ENCODE peak calls at places on chromosomes 12 and 14, in four cellular contexts. One of them, this sample, is unnamed.
A peak's percentile ranks its signal among the peaks of the same experiment; 100 is the strongest.

GRCh38 chr14:96037891-96038557 is 1.1 kb upstream of the C14orf132 start:
- DNase-seq in stimulated activated CD4-positive, alpha-beta T cell treated with anti-CD3 and anti-CD28 coated beads, Interleukin-15, amount 100 ng/mL, for 24 hours: no peak
- DNase-seq in fibroblast of mammary gland: peak; percentile 53
- DNase-seq in activated T-helper 1 cell treated with anti-CD3 and anti-CD28 coated beads, Interleukin-12 subunit alpha, Interleukin-12 subunit beta, Interleukin-2, Interleukin-4 antibody, amounts not matched to agents 30 ng/mL and 10 ng/mL and 1 ng/mL, durations not matched to agents 14 hours and 24 hours and 36 hours: no peak
- DNase-seq in this sample: peak; percentile 29

GRCh38 chr12:6444031-6444430 is 724 bp upstream of the CD27 start:
- DNase-seq in stimulated activated CD4-positive, alpha-beta T cell treated with anti-CD3 and anti-CD28 coated beads, Interleukin-15, amount 100 ng/mL, for 24 hours: peak; percentile 47
- DNase-seq in fibroblast of mammary gland: no peak
- DNase-seq in activated T-helper 1 cell treated with anti-CD3 and anti-CD28 coated beads, Interleukin-12 subunit alpha, Interleukin-12 subunit beta, Interleukin-2, Interleukin-4 antibody, amounts not matched to agents 30 ng/mL and 10 ng/mL and 1 ng/mL, durations not matched to agents 14 hours and 24 hours and 36 hours: no peak
- DNase-seq in this sample: no peak

GRCh38 chr12:48276621-48277020 is 73.5 kb upstream of the OR10AD1 start:
- DNase-seq in stimulated activated CD4-positive, alpha-beta T cell treated with anti-CD3 and anti-CD28 coated beads, Interleukin-15, amount 100 ng/mL, for 24 hours: no peak
- DNase-seq in fibroblast of mammary gland: no peak
- DNase-seq in activated T-helper 1 cell treated with anti-CD3 and anti-CD28 coated beads, Interleukin-12 subunit alpha, Interleukin-12 subunit beta, Interleukin-2, Interleukin-4 antibody, amounts not matched to agents 30 ng/mL and 10 ng/mL and 1 ng/mL, durations not matched to agents 14 hours and 24 hours and 36 hours: no peak
- DNase-seq in this sample: no peak

GRCh38 chr12:41795066-41795465 is 349.6 kb downstream of the GXYLT1 start:
- DNase-seq in stimulated activated CD4-positive, alpha-beta T cell treated with anti-CD3 and anti-CD28 coated beads, Interleukin-15, amount 100 ng/mL, for 24 hours: no peak
- DNase-seq in fibroblast of mammary gland: no peak
- DNase-seq in activated T-helper 1 cell treated with anti-CD3 and anti-CD28 coated beads, Interleukin-12 subunit alpha, Interleukin-12 subunit beta, Interleukin-2, Interleukin-4 antibody, amounts not matched to agents 30 ng/mL and 10 ng/mL and 1 ng/mL, durations not matched to agents 14 hours and 24 hours and 36 hours: no peak
- DNase-seq in this sample: no peak

GRCh38 chr12:117347588-117347987 is 13.8 kb downstream of the NOS1 start:
- DNase-seq in stimulated activated CD4-positive, alpha-beta T cell treated with anti-CD3 and anti-CD28 coated beads, Interleukin-15, amount 100 ng/mL, for 24 hours: no peak
- DNase-seq in fibroblast of mammary gland: no peak
- DNase-seq in activated T-helper 1 cell treated with anti-CD3 and anti-CD28 coated beads, Interleukin-12 subunit alpha, Interleukin-12 subunit beta, Interleukin-2, Interleukin-4 antibody, amounts not matched to agents 30 ng/mL and 10 ng/mL and 1 ng/mL, durations not matched to agents 14 hours and 24 hours and 36 hours: no peak
- DNase-seq in this sample: no peak

GRCh38 chr12:39043425-39043824 is 138.0 kb upstream of the CPNE8 start:
- DNase-seq in stimulated activated CD4-positive, alpha-beta T cell treated with anti-CD3 and anti-CD28 coated beads, Interleukin-15, amount 100 ng/mL, for 24 hours: no peak
- DNase-seq in fibroblast of mammary gland: no peak
- DNase-seq in activated T-helper 1 cell treated with anti-CD3 and anti-CD28 coated beads, Interleukin-12 subunit alpha, Interleukin-12 subunit beta, Interleukin-2, Interleukin-4 antibody, amounts not matched to agents 30 ng/mL and 10 ng/mL and 1 ng/mL, durations not matched to agents 14 hours and 24 hours and 36 hours: no peak
- DNase-seq in this sample: no peak

GRCh38 chr12:46400406-46400805 is 27.8 kb upstream of the SLC38A2 start:
- DNase-seq in stimulated activated CD4-positive, alpha-beta T cell treated with anti-CD3 and anti-CD28 coated beads, Interleukin-15, amount 100 ng/mL, for 24 hours: no peak
- DNase-seq in fibroblast of mammary gland: peak; percentile 90
- DNase-seq in activated T-helper 1 cell treated with anti-CD3 and anti-CD28 coated beads, Interleukin-12 subunit alpha, Interleukin-12 subunit beta, Interleukin-2, Interleukin-4 antibody, amounts not matched to agents 30 ng/mL and 10 ng/mL and 1 ng/mL, durations not matched to agents 14 hours and 24 hours and 36 hours: no peak
- DNase-seq in this sample: peak; percentile 78

GRCh38 chr14:85471156-85471555 is 58.8 kb upstream of the FLRT2 start:
- DNase-seq in stimulated activated CD4-positive, alpha-beta T cell treated with anti-CD3 and anti-CD28 coated beads, Interleukin-15, amount 100 ng/mL, for 24 hours: no peak
- DNase-seq in fibroblast of mammary gland: peak; percentile 50
- DNase-seq in activated T-helper 1 cell treated with anti-CD3 and anti-CD28 coated beads, Interleukin-12 subunit alpha, Interleukin-12 subunit beta, Interleukin-2, Interleukin-4 antibody, amounts not matched to agents 30 ng/mL and 10 ng/mL and 1 ng/mL, durations not matched to agents 14 hours and 24 hours and 36 hours: no peak
- DNase-seq in this sample: peak; percentile 22

GRCh38 chr12:118536306-118536900 is 160.0 kb downstream of the SUDS3 start:
- DNase-seq in stimulated activated CD4-positive, alpha-beta T cell treated with anti-CD3 and anti-CD28 coated beads, Interleukin-15, amount 100 ng/mL, for 24 hours: no peak
- DNase-seq in fibroblast of mammary gland: no peak
- DNase-seq in activated T-helper 1 cell treated with anti-CD3 and anti-CD28 coated beads, Interleukin-12 subunit alpha, Interleukin-12 subunit beta, Interleukin-2, Interleukin-4 antibody, amounts not matched to agents 30 ng/mL and 10 ng/mL and 1 ng/mL, durations not matched to agents 14 hours and 24 hours and 36 hours: no peak
- DNase-seq in this sample: no peak

GRCh38 chr14:55221186-55221585 is 29.8 kb upstream of the DLGAP5 start:
- DNase-seq in stimulated activated CD4-positive, alpha-beta T cell treated with anti-CD3 and anti-CD28 coated beads, Interleukin-15, amount 100 ng/mL, for 24 hours: no peak
- DNase-seq in fibroblast of mammary gland: peak; percentile 81
- DNase-seq in activated T-helper 1 cell treated with anti-CD3 and anti-CD28 coated beads, Interleukin-12 subunit alpha, Interleukin-12 subunit beta, Interleukin-2, Interleukin-4 antibody, amounts not matched to agents 30 ng/mL and 10 ng/mL and 1 ng/mL, durations not matched to agents 14 hours and 24 hours and 36 hours: no peak
- DNase-seq in this sample: peak; percentile 83

GRCh38 chr14:53367631-53368030 is 214.5 kb upstream of the DDHD1 start:
- DNase-seq in stimulated activated CD4-positive, alpha-beta T cell treated with anti-CD3 and anti-CD28 coated beads, Interleukin-15, amount 100 ng/mL, for 24 hours: no peak
- DNase-seq in fibroblast of mammary gland: peak; percentile 92
- DNase-seq in activated T-helper 1 cell treated with anti-CD3 and anti-CD28 coated beads, Interleukin-12 subunit alpha, Interleukin-12 subunit beta, Interleukin-2, Interleukin-4 antibody, amounts not matched to agents 30 ng/mL and 10 ng/mL and 1 ng/mL, durations not matched to agents 14 hours and 24 hours and 36 hours: no peak
- DNase-seq in this sample: peak; percentile 15

GRCh38 chr14:100213956-100214767 is 24.8 kb upstream of the YY1 start:
- DNase-seq in stimulated activated CD4-positive, alpha-beta T cell treated with anti-CD3 and anti-CD28 coated beads, Interleukin-15, amount 100 ng/mL, for 24 hours: peak; percentile 97
- DNase-seq in fibroblast of mammary gland: peak; percentile 38
- DNase-seq in activated T-helper 1 cell treated with anti-CD3 and anti-CD28 coated beads, Interleukin-12 subunit alpha, Interleukin-12 subunit beta, Interleukin-2, Interleukin-4 antibody, amounts not matched to agents 30 ng/mL and 10 ng/mL and 1 ng/mL, durations not matched to agents 14 hours and 24 hours and 36 hours: peak; percentile 88
- DNase-seq in this sample: peak; percentile 53

GRCh38 chr14:32011225-32011624 is 65.9 kb upstream of the ARHGAP5 start:
- DNase-seq in stimulated activated CD4-positive, alpha-beta T cell treated with anti-CD3 and anti-CD28 coated beads, Interleukin-15, amount 100 ng/mL, for 24 hours: no peak
- DNase-seq in fibroblast of mammary gland: no peak
- DNase-seq in activated T-helper 1 cell treated with anti-CD3 and anti-CD28 coated beads, Interleukin-12 subunit alpha, Interleukin-12 subunit beta, Interleukin-2, Interleukin-4 antibody, amounts not matched to agents 30 ng/mL and 10 ng/mL and 1 ng/mL, durations not matched to agents 14 hours and 24 hours and 36 hours: no peak
- DNase-seq in this sample: no peak

GRCh38 chr12:7162691-7163114 is 26.8 kb upstream of the PEX5 start:
- DNase-seq in stimulated activated CD4-positive, alpha-beta T cell treated with anti-CD3 and anti-CD28 coated beads, Interleukin-15, amount 100 ng/mL, for 24 hours: peak; percentile 53
- DNase-seq in fibroblast of mammary gland: no peak
- DNase-seq in activated T-helper 1 cell treated with anti-CD3 and anti-CD28 coated beads, Interleukin-12 subunit alpha, Interleukin-12 subunit beta, Interleukin-2, Interleukin-4 antibody, amounts not matched to agents 30 ng/mL and 10 ng/mL and 1 ng/mL, durations not matched to agents 14 hours and 24 hours and 36 hours: no peak
- DNase-seq in this sample: no peak

GRCh38 chr12:1003600-1004271 is 12.7 kb downstream of the ERC1 start:
- DNase-seq in stimulated activated CD4-positive, alpha-beta T cell treated with anti-CD3 and anti-CD28 coated beads, Interleukin-15, amount 100 ng/mL, for 24 hours: no peak
- DNase-seq in fibroblast of mammary gland: no peak
- DNase-seq in activated T-helper 1 cell treated with anti-CD3 and anti-CD28 coated beads, Interleukin-12 subunit alpha, Interleukin-12 subunit beta, Interleukin-2, Interleukin-4 antibody, amounts not matched to agents 30 ng/mL and 10 ng/mL and 1 ng/mL, durations not matched to agents 14 hours and 24 hours and 36 hours: no peak
- DNase-seq in this sample: no peak

GRCh38 chr12:103877934-103878510 is 37.0 kb upstream of the NT5DC3 start:
- DNase-seq in stimulated activated CD4-positive, alpha-beta T cell treated with anti-CD3 and anti-CD28 coated beads, Interleukin-15, amount 100 ng/mL, for 24 hours: peak; percentile 68
- DNase-seq in fibroblast of mammary gland: peak; percentile 70
- DNase-seq in activated T-helper 1 cell treated with anti-CD3 and anti-CD28 coated beads, Interleukin-12 subunit alpha, Interleukin-12 subunit beta, Interleukin-2, Interleukin-4 antibody, amounts not matched to agents 30 ng/mL and 10 ng/mL and 1 ng/mL, durations not matched to agents 14 hours and 24 hours and 36 hours: peak; percentile 53
- DNase-seq in this sample: peak; percentile 64

GRCh38 chr12:40616383-40616900 is 75.8 kb upstream of the CNTN1 start:
- DNase-seq in stimulated activated CD4-positive, alpha-beta T cell treated with anti-CD3 and anti-CD28 coated beads, Interleukin-15, amount 100 ng/mL, for 24 hours: no peak
- DNase-seq in fibroblast of mammary gland: no peak
- DNase-seq in activated T-helper 1 cell treated with anti-CD3 and anti-CD28 coated beads, Interleukin-12 subunit alpha, Interleukin-12 subunit beta, Interleukin-2, Interleukin-4 antibody, amounts not matched to agents 30 ng/mL and 10 ng/mL and 1 ng/mL, durations not matched to agents 14 hours and 24 hours and 36 hours: no peak
- DNase-seq in this sample: no peak

GRCh38 chr14:61112506-61112905 is 131.5 kb downstream of the SLC38A6 start:
- DNase-seq in stimulated activated CD4-positive, alpha-beta T cell treated with anti-CD3 and anti-CD28 coated beads, Interleukin-15, amount 100 ng/mL, for 24 hours: no peak
- DNase-seq in fibroblast of mammary gland: no peak
- DNase-seq in activated T-helper 1 cell treated with anti-CD3 and anti-CD28 coated beads, Interleukin-12 subunit alpha, Interleukin-12 subunit beta, Interleukin-2, Interleukin-4 antibody, amounts not matched to agents 30 ng/mL and 10 ng/mL and 1 ng/mL, durations not matched to agents 14 hours and 24 hours and 36 hours: no peak
- DNase-seq in this sample: no peak

GRCh38 chr14:103819503-103820307 is 27.7 kb downstream of the PPP1R13B start:
- DNase-seq in stimulated activated CD4-positive, alpha-beta T cell treated with anti-CD3 and anti-CD28 coated beads, Interleukin-15, amount 100 ng/mL, for 24 hours: no peak
- DNase-seq in fibroblast of mammary gland: peak; percentile 35
- DNase-seq in activated T-helper 1 cell treated with anti-CD3 and anti-CD28 coated beads, Interleukin-12 subunit alpha, Interleukin-12 subunit beta, Interleukin-2, Interleukin-4 antibody, amounts not matched to agents 30 ng/mL and 10 ng/mL and 1 ng/mL, durations not matched to agents 14 hours and 24 hours and 36 hours: no peak
- DNase-seq in this sample: no peak

GRCh38 chr12:43336962-43337555 is 214.9 kb downstream of the ADAMTS20 start:
- DNase-seq in stimulated activated CD4-positive, alpha-beta T cell treated with anti-CD3 and anti-CD28 coated beads, Interleukin-15, amount 100 ng/mL, for 24 hours: no peak
- DNase-seq in fibroblast of mammary gland: peak; percentile 74
- DNase-seq in activated T-helper 1 cell treated with anti-CD3 and anti-CD28 coated beads, Interleukin-12 subunit alpha, Interleukin-12 subunit beta, Interleukin-2, Interleukin-4 antibody, amounts not matched to agents 30 ng/mL and 10 ng/mL and 1 ng/mL, durations not matched to agents 14 hours and 24 hours and 36 hours: no peak
- DNase-seq in this sample: peak; percentile 57

GRCh38 chr14:35789651-35790050 is 19.4 kb downstream of the RALGAPA1 start:
- DNase-seq in stimulated activated CD4-positive, alpha-beta T cell treated with anti-CD3 and anti-CD28 coated beads, Interleukin-15, amount 100 ng/mL, for 24 hours: peak; percentile 24
- DNase-seq in fibroblast of mammary gland: peak; percentile 32
- DNase-seq in activated T-helper 1 cell treated with anti-CD3 and anti-CD28 coated beads, Interleukin-12 subunit alpha, Interleukin-12 subunit beta, Interleukin-2, Interleukin-4 antibody, amounts not matched to agents 30 ng/mL and 10 ng/mL and 1 ng/mL, durations not matched to agents 14 hours and 24 hours and 36 hours: no peak
- DNase-seq in this sample: peak; percentile 7

GRCh38 chr12:122072031-122072970 is 6.3 kb upstream of the MLXIP start:
- DNase-seq in stimulated activated CD4-positive, alpha-beta T cell treated with anti-CD3 and anti-CD28 coated beads, Interleukin-15, amount 100 ng/mL, for 24 hours: no peak
- DNase-seq in fibroblast of mammary gland: peak; percentile 96
- DNase-seq in activated T-helper 1 cell treated with anti-CD3 and anti-CD28 coated beads, Interleukin-12 subunit alpha, Interleukin-12 subunit beta, Interleukin-2, Interleukin-4 antibody, amounts not matched to agents 30 ng/mL and 10 ng/mL and 1 ng/mL, durations not matched to agents 14 hours and 24 hours and 36 hours: no peak
- DNase-seq in this sample: peak; percentile 93

GRCh38 chr14:77439861-77440260 is 16.5 kb upstream of the NOXRED1 start:
- DNase-seq in stimulated activated CD4-positive, alpha-beta T cell treated with anti-CD3 and anti-CD28 coated beads, Interleukin-15, amount 100 ng/mL, for 24 hours: no peak
- DNase-seq in fibroblast of mammary gland: no peak
- DNase-seq in activated T-helper 1 cell treated with anti-CD3 and anti-CD28 coated beads, Interleukin-12 subunit alpha, Interleukin-12 subunit beta, Interleukin-2, Interleukin-4 antibody, amounts not matched to agents 30 ng/mL and 10 ng/mL and 1 ng/mL, durations not matched to agents 14 hours and 24 hours and 36 hours: no peak
- DNase-seq in this sample: no peak

GRCh38 chr12:120500577-120500976 is 4.7 kb downstream of the DYNLL1 start:
- DNase-seq in stimulated activated CD4-positive, alpha-beta T cell treated with anti-CD3 and anti-CD28 coated beads, Interleukin-15, amount 100 ng/mL, for 24 hours: no peak
- DNase-seq in fibroblast of mammary gland: peak; percentile 22
- DNase-seq in activated T-helper 1 cell treated with anti-CD3 and anti-CD28 coated beads, Interleukin-12 subunit alpha, Interleukin-12 subunit beta, Interleukin-2, Interleukin-4 antibody, amounts not matched to agents 30 ng/mL and 10 ng/mL and 1 ng/mL, durations not matched to agents 14 hours and 24 hours and 36 hours: no peak
- DNase-seq in this sample: no peak

GRCh38 chr12:123533672-123534643 is at the start of gene RILPL1:
- DNase-seq in stimulated activated CD4-positive, alpha-beta T cell treated with anti-CD3 and anti-CD28 coated beads, Interleukin-15, amount 100 ng/mL, for 24 hours: peak; percentile 63
- DNase-seq in fibroblast of mammary gland: peak; percentile 20
- DNase-seq in activated T-helper 1 cell treated with anti-CD3 and anti-CD28 coated beads, Interleukin-12 subunit alpha, Interleukin-12 subunit beta, Interleukin-2, Interleukin-4 antibody, amounts not matched to agents 30 ng/mL and 10 ng/mL and 1 ng/mL, durations not matched to agents 14 hours and 24 hours and 36 hours: peak; percentile 22
- DNase-seq in this sample: peak; percentile 41

GRCh38 chr12:125971981-125972380 is 906.7 kb downstream of the AACS start:
- DNase-seq in stimulated activated CD4-positive, alpha-beta T cell treated with anti-CD3 and anti-CD28 coated beads, Interleukin-15, amount 100 ng/mL, for 24 hours: no peak
- DNase-seq in fibroblast of mammary gland: no peak
- DNase-seq in activated T-helper 1 cell treated with anti-CD3 and anti-CD28 coated beads, Interleukin-12 subunit alpha, Interleukin-12 subunit beta, Interleukin-2, Interleukin-4 antibody, amounts not matched to agents 30 ng/mL and 10 ng/mL and 1 ng/mL, durations not matched to agents 14 hours and 24 hours and 36 hours: no peak
- DNase-seq in this sample: no peak

GRCh38 chr14:104650057-104650980 is 39.1 kb upstream of the INF2 start:
- DNase-seq in stimulated activated CD4-positive, alpha-beta T cell treated with anti-CD3 and anti-CD28 coated beads, Interleukin-15, amount 100 ng/mL, for 24 hours: peak; percentile 72
- DNase-seq in fibroblast of mammary gland: peak; percentile 38
- DNase-seq in activated T-helper 1 cell treated with anti-CD3 and anti-CD28 coated beads, Interleukin-12 subunit alpha, Interleukin-12 subunit beta, Interleukin-2, Interleukin-4 antibody, amounts not matched to agents 30 ng/mL and 10 ng/mL and 1 ng/mL, durations not matched to agents 14 hours and 24 hours and 36 hours: peak; percentile 49
- DNase-seq in this sample: peak; percentile 20

GRCh38 chr12:105378821-105379400 is 48.4 kb downstream of the C12orf75 start:
- DNase-seq in stimulated activated CD4-positive, alpha-beta T cell treated with anti-CD3 and anti-CD28 coated beads, Interleukin-15, amount 100 ng/mL, for 24 hours: no peak
- DNase-seq in fibroblast of mammary gland: peak; percentile 17
- DNase-seq in activated T-helper 1 cell treated with anti-CD3 and anti-CD28 coated beads, Interleukin-12 subunit alpha, Interleukin-12 subunit beta, Interleukin-2, Interleukin-4 antibody, amounts not matched to agents 30 ng/mL and 10 ng/mL and 1 ng/mL, durations not matched to agents 14 hours and 24 hours and 36 hours: no peak
- DNase-seq in this sample: no peak

GRCh38 chr14:101849125-101849524 is 87.6 kb downstream of the PPP2R5C start:
- DNase-seq in stimulated activated CD4-positive, alpha-beta T cell treated with anti-CD3 and anti-CD28 coated beads, Interleukin-15, amount 100 ng/mL, for 24 hours: no peak
- DNase-seq in fibroblast of mammary gland: no peak
- DNase-seq in activated T-helper 1 cell treated with anti-CD3 and anti-CD28 coated beads, Interleukin-12 subunit alpha, Interleukin-12 subunit beta, Interleukin-2, Interleukin-4 antibody, amounts not matched to agents 30 ng/mL and 10 ng/mL and 1 ng/mL, durations not matched to agents 14 hours and 24 hours and 36 hours: no peak
- DNase-seq in this sample: no peak

GRCh38 chr14:60925286-60925685 is 55.6 kb downstream of the TRMT5 start:
- DNase-seq in stimulated activated CD4-positive, alpha-beta T cell treated with anti-CD3 and anti-CD28 coated beads, Interleukin-15, amount 100 ng/mL, for 24 hours: no peak
- DNase-seq in fibroblast of mammary gland: no peak
- DNase-seq in activated T-helper 1 cell treated with anti-CD3 and anti-CD28 coated beads, Interleukin-12 subunit alpha, Interleukin-12 subunit beta, Interleukin-2, Interleukin-4 antibody, amounts not matched to agents 30 ng/mL and 10 ng/mL and 1 ng/mL, durations not matched to agents 14 hours and 24 hours and 36 hours: no peak
- DNase-seq in this sample: no peak

GRCh38 chr12:123532808-123533649 is 490 bp downstream of the RILPL1 start:
- DNase-seq in stimulated activated CD4-positive, alpha-beta T cell treated with anti-CD3 and anti-CD28 coated beads, Interleukin-15, amount 100 ng/mL, for 24 hours: peak; percentile 51
- DNase-seq in fibroblast of mammary gland: peak; percentile 25
- DNase-seq in activated T-helper 1 cell treated with anti-CD3 and anti-CD28 coated beads, Interleukin-12 subunit alpha, Interleukin-12 subunit beta, Interleukin-2, Interleukin-4 antibody, amounts not matched to agents 30 ng/mL and 10 ng/mL and 1 ng/mL, durations not matched to agents 14 hours and 24 hours and 36 hours: peak; percentile 6
- DNase-seq in this sample: peak; percentile 30

GRCh38 chr12:120540445-120540844 is 6.3 kb downstream of the RNF10 start:
- DNase-seq in stimulated activated CD4-positive, alpha-beta T cell treated with anti-CD3 and anti-CD28 coated beads, Interleukin-15, amount 100 ng/mL, for 24 hours: no peak
- DNase-seq in fibroblast of mammary gland: peak; percentile 22
- DNase-seq in activated T-helper 1 cell treated with anti-CD3 and anti-CD28 coated beads, Interleukin-12 subunit alpha, Interleukin-12 subunit beta, Interleukin-2, Interleukin-4 antibody, amounts not matched to agents 30 ng/mL and 10 ng/mL and 1 ng/mL, durations not matched to agents 14 hours and 24 hours and 36 hours: no peak
- DNase-seq in this sample: no peak

GRCh38 chr14:104370256-104370870 is 209.2 kb upstream of the C14orf180 start:
- DNase-seq in stimulated activated CD4-positive, alpha-beta T cell treated with anti-CD3 and anti-CD28 coated beads, Interleukin-15, amount 100 ng/mL, for 24 hours: no peak
- DNase-seq in fibroblast of mammary gland: no peak
- DNase-seq in activated T-helper 1 cell treated with anti-CD3 and anti-CD28 coated beads, Interleukin-12 subunit alpha, Interleukin-12 subunit beta, Interleukin-2, Interleukin-4 antibody, amounts not matched to agents 30 ng/mL and 10 ng/mL and 1 ng/mL, durations not matched to agents 14 hours and 24 hours and 36 hours: no peak
- DNase-seq in this sample: no peak

GRCh38 chr12:115871714-115872113 is 405.8 kb downstream of the MED13L start:
- DNase-seq in stimulated activated CD4-positive, alpha-beta T cell treated with anti-CD3 and anti-CD28 coated beads, Interleukin-15, amount 100 ng/mL, for 24 hours: no peak
- DNase-seq in fibroblast of mammary gland: peak; percentile 32
- DNase-seq in activated T-helper 1 cell treated with anti-CD3 and anti-CD28 coated beads, Interleukin-12 subunit alpha, Interleukin-12 subunit beta, Interleukin-2, Interleukin-4 antibody, amounts not matched to agents 30 ng/mL and 10 ng/mL and 1 ng/mL, durations not matched to agents 14 hours and 24 hours and 36 hours: no peak
- DNase-seq in this sample: peak; percentile 19

This sample was measured in HCEC 1CT.